ENCODE peak calls at places on chromosomes 12 and 14, in six cellular contexts. Q, F, M, U, A and Z are unnamed samples.
A peak's percentile ranks its signal among the peaks of the same experiment; 100 is the strongest.

GRCh38 chr12:78470354-78471195 is 394.0 kb upstream of the SYT1 start:
- DNase-seq in Q (no peak), F (peak; percentile 51), M (no peak), U (peak; percentile 45), A (no peak), Z (no peak)

GRCh38 chr12:62977419-62977818 is 42.5 kb upstream of the PPM1H start:
- DNase-seq in Q (no peak), F (no peak), M (no peak), U (peak; percentile 82), A (no peak), Z (no peak)

GRCh38 chr12:75978677-75979076 is 52.9 kb downstream of the PHLDA1 start:
- DNase-seq in Q (no peak), F (no peak), M (no peak), U (no peak), A (no peak), Z (no peak)

GRCh38 chr12:30548203-30548602 is 147.5 kb downstream of the IPO8 start:
- DNase-seq in Q (no peak), F (no peak), M (no peak), U (no peak), A (no peak), Z (no peak)

GRCh38 chr12:2035421-2036080 is 17.2 kb upstream of the CACNA1C start:
- DNase-seq in Q (no peak), F (no peak), M (no peak), U (no peak), A (no peak), Z (no peak)

GRCh38 chr14:69980457-69981414 is 101.5 kb downstream of the SMOC1 start:
- DNase-seq in Q (no peak), F (no peak), M (no peak), U (no peak), A (no peak), Z (no peak)

GRCh38 chr14:32933943-32934890 is 4.5 kb upstream of the NPAS3 start:
- DNase-seq in Q (no peak), F (no peak), M (no peak), U (no peak), A (peak; percentile 3), Z (no peak)

GRCh38 chr14:42944284-42944683 is 1337.6 kb downstream of the LRFN5 start:
- DNase-seq in Q (no peak), F (no peak), M (no peak), U (no peak), A (no peak), Z (no peak)

GRCh38 chr14:59358105-59358504 is 107.1 kb downstream of the GPR135 start:
- DNase-seq in Q (no peak), F (peak; percentile 72), M (no peak), U (peak; percentile 84), A (no peak), Z (peak; percentile 70)

GRCh38 chr14:59428581-59429012 is 36.6 kb downstream of the GPR135 start:
- DNase-seq in Q (no peak), F (peak; percentile 64), M (no peak), U (peak; percentile 59), A (no peak), Z (no peak)

GRCh38 chr12:111768159-111768895 is 1.6 kb downstream of the ALDH2 start:
- DNase-seq in Q (no peak), F (no peak), M (no peak), U (no peak), A (no peak), Z (no peak)

GRCh38 chr12:91316161-91316759 is 133.6 kb upstream of the DCN start:
- DNase-seq in Q (no peak), F (no peak), M (no peak), U (no peak), A (no peak), Z (no peak)

GRCh38 chr12:15532364-15532977 is 210.2 kb downstream of the PTPRO start:
- DNase-seq in Q (peak; percentile 31), F (peak; percentile 30), M (no peak), U (peak; percentile 79), A (peak; percentile 49), Z (no peak)

GRCh38 chr14:61116369-61116768 is 135.3 kb downstream of the SLC38A6 start:
- DNase-seq in Q (no peak), F (no peak), M (no peak), U (no peak), A (no peak), Z (peak; percentile 74)

GRCh38 chr12:119050663-119051062 is 69.3 kb downstream of the SRRM4 start:
- DNase-seq in Q (no peak), F (no peak), M (no peak), U (no peak), A (no peak), Z (no peak)

GRCh38 chr12:5718680-5719079 is 226.4 kb downstream of the ANO2 start:
- DNase-seq in Q (no peak), F (no peak), M (no peak), U (no peak), A (no peak), Z (no peak)